ENCODE peak calls at places on chromosome 13, in ten cellular contexts. One of them, this sample, is unnamed.

GRCh38 chr13:106095919-106096318 is 439.5 kb downstream of the EFNB2 start:
- DNase-seq in omental fat pad: no peak
- DNase-seq in RWPE1: no peak
- DNase-seq in breast epithelium: no peak
- DNase-seq in HT-29: no peak
- DNase-seq in choroid plexus epithelial cell: no peak
- DNase-seq in H9: no peak
- DNase-seq in Caco-2: peak
- DNase-seq in activated CD4-positive, CD25-positive, alpha-beta regulatory T cell treated with anti-CD3 and anti-CD28 coated beads, Interleukin-2, amount 50 U/mL, for 16 hours: no peak
- DNase-seq in activated CD4-positive, alpha-beta T cell treated with anti-CD3 and anti-CD28 coated beads, Interleukin-2, amount 50 U/mL, for 48 hours: no peak
- DNase-seq in this sample: no peak

GRCh38 chr13:97933736-97934135 is 19.7 kb upstream of the IPO5 start:
- DNase-seq in omental fat pad: no peak
- DNase-seq in RWPE1: no peak
- DNase-seq in breast epithelium: no peak
- DNase-seq in HT-29: no peak
- DNase-seq in choroid plexus epithelial cell: no peak
- DNase-seq in H9: no peak
- DNase-seq in Caco-2: no peak
- DNase-seq in activated CD4-positive, CD25-positive, alpha-beta regulatory T cell treated with anti-CD3 and anti-CD28 coated beads, Interleukin-2, amount 50 U/mL, for 16 hours: no peak
- DNase-seq in activated CD4-positive, alpha-beta T cell treated with anti-CD3 and anti-CD28 coated beads, Interleukin-2, amount 50 U/mL, for 48 hours: no peak
- DNase-seq in this sample: no peak

GRCh38 chr13:96491103-96491502 is 401.2 kb downstream of the HS6ST3 start:
- DNase-seq in omental fat pad: no peak
- DNase-seq in RWPE1: no peak
- DNase-seq in breast epithelium: no peak
- DNase-seq in HT-29: no peak
- DNase-seq in choroid plexus epithelial cell: no peak
- DNase-seq in H9: no peak
- DNase-seq in Caco-2: no peak
- DNase-seq in activated CD4-positive, CD25-positive, alpha-beta regulatory T cell treated with anti-CD3 and anti-CD28 coated beads, Interleukin-2, amount 50 U/mL, for 16 hours: no peak
- DNase-seq in activated CD4-positive, alpha-beta T cell treated with anti-CD3 and anti-CD28 coated beads, Interleukin-2, amount 50 U/mL, for 48 hours: no peak
- DNase-seq in this sample: no peak

GRCh38 chr13:95579303-95579702 is 26.8 kb downstream of the CLDN10 start:
- DNase-seq in omental fat pad: no peak
- DNase-seq in RWPE1: no peak
- DNase-seq in breast epithelium: no peak
- DNase-seq in HT-29: no peak
- DNase-seq in choroid plexus epithelial cell: no peak
- DNase-seq in H9: no peak
- DNase-seq in Caco-2: no peak
- DNase-seq in activated CD4-positive, CD25-positive, alpha-beta regulatory T cell treated with anti-CD3 and anti-CD28 coated beads, Interleukin-2, amount 50 U/mL, for 16 hours: no peak
- DNase-seq in activated CD4-positive, alpha-beta T cell treated with anti-CD3 and anti-CD28 coated beads, Interleukin-2, amount 50 U/mL, for 48 hours: no peak
- DNase-seq in this sample: no peak

GRCh38 chr13:95235199-95235726 is 66.0 kb downstream of the ABCC4 start:
- DNase-seq in omental fat pad: no peak
- DNase-seq in RWPE1: no peak
- DNase-seq in breast epithelium: no peak
- DNase-seq in HT-29: no peak
- DNase-seq in choroid plexus epithelial cell: peak
- DNase-seq in H9: no peak
- DNase-seq in Caco-2: no peak
- DNase-seq in activated CD4-positive, CD25-positive, alpha-beta regulatory T cell treated with anti-CD3 and anti-CD28 coated beads, Interleukin-2, amount 50 U/mL, for 16 hours: no peak
- DNase-seq in activated CD4-positive, alpha-beta T cell treated with anti-CD3 and anti-CD28 coated beads, Interleukin-2, amount 50 U/mL, for 48 hours: no peak
- DNase-seq in this sample: no peak

GRCh38 chr13:50617134-50617721 is 226.3 kb downstream of the DLEU7 start:
- DNase-seq in omental fat pad: no peak
- DNase-seq in RWPE1: peak
- DNase-seq in breast epithelium: no peak
- DNase-seq in HT-29: peak
- DNase-seq in choroid plexus epithelial cell: peak
- DNase-seq in H9: no peak
- DNase-seq in Caco-2: no peak
- DNase-seq in activated CD4-positive, CD25-positive, alpha-beta regulatory T cell treated with anti-CD3 and anti-CD28 coated beads, Interleukin-2, amount 50 U/mL, for 16 hours: no peak
- DNase-seq in activated CD4-positive, alpha-beta T cell treated with anti-CD3 and anti-CD28 coated beads, Interleukin-2, amount 50 U/mL, for 48 hours: no peak
- DNase-seq in this sample: no peak

GRCh38 chr13:102517959-102518358 is 78.8 kb upstream of the TPP2 start:
- DNase-seq in omental fat pad: no peak
- DNase-seq in RWPE1: peak
- DNase-seq in breast epithelium: no peak
- DNase-seq in HT-29: no peak
- DNase-seq in choroid plexus epithelial cell: peak
- DNase-seq in H9: no peak
- DNase-seq in Caco-2: no peak
- DNase-seq in activated CD4-positive, CD25-positive, alpha-beta regulatory T cell treated with anti-CD3 and anti-CD28 coated beads, Interleukin-2, amount 50 U/mL, for 16 hours: no peak
- DNase-seq in activated CD4-positive, alpha-beta T cell treated with anti-CD3 and anti-CD28 coated beads, Interleukin-2, amount 50 U/mL, for 48 hours: no peak
- DNase-seq in this sample: no peak

GRCh38 chr13:38630780-38631179 is 56.1 kb upstream of the FREM2 start:
- DNase-seq in omental fat pad: no peak
- DNase-seq in RWPE1: no peak
- DNase-seq in breast epithelium: no peak
- DNase-seq in HT-29: no peak
- DNase-seq in choroid plexus epithelial cell: no peak
- DNase-seq in H9: no peak
- DNase-seq in Caco-2: no peak
- DNase-seq in activated CD4-positive, CD25-positive, alpha-beta regulatory T cell treated with anti-CD3 and anti-CD28 coated beads, Interleukin-2, amount 50 U/mL, for 16 hours: no peak
- DNase-seq in activated CD4-positive, alpha-beta T cell treated with anti-CD3 and anti-CD28 coated beads, Interleukin-2, amount 50 U/mL, for 48 hours: no peak
- DNase-seq in this sample: no peak

GRCh38 chr13:112759053-112759452 is 69.2 kb downstream of the ATP11A start:
- DNase-seq in omental fat pad: no peak
- DNase-seq in RWPE1: no peak
- DNase-seq in breast epithelium: no peak
- DNase-seq in HT-29: no peak
- DNase-seq in choroid plexus epithelial cell: no peak
- DNase-seq in H9: no peak
- DNase-seq in Caco-2: no peak
- DNase-seq in activated CD4-positive, CD25-positive, alpha-beta regulatory T cell treated with anti-CD3 and anti-CD28 coated beads, Interleukin-2, amount 50 U/mL, for 16 hours: no peak
- DNase-seq in activated CD4-positive, alpha-beta T cell treated with anti-CD3 and anti-CD28 coated beads, Interleukin-2, amount 50 U/mL, for 48 hours: no peak
- DNase-seq in this sample: no peak

GRCh38 chr13:109348514-109349340 is 437.7 kb downstream of the IRS2 start:
- DNase-seq in omental fat pad: no peak
- DNase-seq in RWPE1: peak
- DNase-seq in breast epithelium: no peak
- DNase-seq in HT-29: no peak
- DNase-seq in choroid plexus epithelial cell: peak
- DNase-seq in H9: no peak
- DNase-seq in Caco-2: no peak
- DNase-seq in activated CD4-positive, CD25-positive, alpha-beta regulatory T cell treated with anti-CD3 and anti-CD28 coated beads, Interleukin-2, amount 50 U/mL, for 16 hours: no peak
- DNase-seq in activated CD4-positive, alpha-beta T cell treated with anti-CD3 and anti-CD28 coated beads, Interleukin-2, amount 50 U/mL, for 48 hours: no peak
- DNase-seq in this sample: no peak

GRCh38 chr13:39566216-39566869 is 36.6 kb downstream of the LHFPL6 start:
- DNase-seq in omental fat pad: no peak
- DNase-seq in RWPE1: peak
- DNase-seq in breast epithelium: no peak
- DNase-seq in HT-29: no peak
- DNase-seq in choroid plexus epithelial cell: no peak
- DNase-seq in H9: no peak
- DNase-seq in Caco-2: no peak
- DNase-seq in activated CD4-positive, CD25-positive, alpha-beta regulatory T cell treated with anti-CD3 and anti-CD28 coated beads, Interleukin-2, amount 50 U/mL, for 16 hours: no peak
- DNase-seq in activated CD4-positive, alpha-beta T cell treated with anti-CD3 and anti-CD28 coated beads, Interleukin-2, amount 50 U/mL, for 48 hours: no peak
- DNase-seq in this sample: no peak

GRCh38 chr13:109892101-109892500 is 105.7 kb upstream of the IRS2 start:
- DNase-seq in omental fat pad: no peak
- DNase-seq in RWPE1: no peak
- DNase-seq in breast epithelium: no peak
- DNase-seq in HT-29: no peak
- DNase-seq in choroid plexus epithelial cell: no peak
- DNase-seq in H9: no peak
- DNase-seq in Caco-2: no peak
- DNase-seq in activated CD4-positive, CD25-positive, alpha-beta regulatory T cell treated with anti-CD3 and anti-CD28 coated beads, Interleukin-2, amount 50 U/mL, for 16 hours: no peak
- DNase-seq in activated CD4-positive, alpha-beta T cell treated with anti-CD3 and anti-CD28 coated beads, Interleukin-2, amount 50 U/mL, for 48 hours: no peak
- DNase-seq in this sample: no peak

GRCh38 chr13:48783181-48783630 is 129.5 kb downstream of the CYSLTR2 start:
- DNase-seq in omental fat pad: peak
- DNase-seq in RWPE1: peak
- DNase-seq in breast epithelium: peak
- DNase-seq in HT-29: peak
- DNase-seq in choroid plexus epithelial cell: peak
- DNase-seq in H9: no peak
- DNase-seq in Caco-2: no peak
- DNase-seq in activated CD4-positive, CD25-positive, alpha-beta regulatory T cell treated with anti-CD3 and anti-CD28 coated beads, Interleukin-2, amount 50 U/mL, for 16 hours: no peak
- DNase-seq in activated CD4-positive, alpha-beta T cell treated with anti-CD3 and anti-CD28 coated beads, Interleukin-2, amount 50 U/mL, for 48 hours: no peak
- DNase-seq in this sample: peak

GRCh38 chr13:100019780-100020356 is 38.3 kb downstream of the ZIC2 start:
- DNase-seq in omental fat pad: no peak
- DNase-seq in RWPE1: no peak
- DNase-seq in breast epithelium: no peak
- DNase-seq in HT-29: no peak
- DNase-seq in choroid plexus epithelial cell: no peak
- DNase-seq in H9: peak
- DNase-seq in Caco-2: no peak
- DNase-seq in activated CD4-positive, CD25-positive, alpha-beta regulatory T cell treated with anti-CD3 and anti-CD28 coated beads, Interleukin-2, amount 50 U/mL, for 16 hours: no peak
- DNase-seq in activated CD4-positive, alpha-beta T cell treated with anti-CD3 and anti-CD28 coated beads, Interleukin-2, amount 50 U/mL, for 48 hours: no peak
- DNase-seq in this sample: no peak

GRCh38 chr13:28574617-28575142 is 79.8 kb upstream of the FLT1 start:
- DNase-seq in omental fat pad: no peak
- DNase-seq in RWPE1: peak
- DNase-seq in breast epithelium: no peak
- DNase-seq in HT-29: peak
- DNase-seq in choroid plexus epithelial cell: peak
- DNase-seq in H9: no peak
- DNase-seq in Caco-2: no peak
- DNase-seq in activated CD4-positive, CD25-positive, alpha-beta regulatory T cell treated with anti-CD3 and anti-CD28 coated beads, Interleukin-2, amount 50 U/mL, for 16 hours: no peak
- DNase-seq in activated CD4-positive, alpha-beta T cell treated with anti-CD3 and anti-CD28 coated beads, Interleukin-2, amount 50 U/mL, for 48 hours: peak
- DNase-seq in this sample: peak

GRCh38 chr13:50529154-50529882 is 314.2 kb downstream of the DLEU7 start:
- DNase-seq in omental fat pad: no peak
- DNase-seq in RWPE1: peak
- DNase-seq in breast epithelium: peak
- DNase-seq in HT-29: peak
- DNase-seq in choroid plexus epithelial cell: peak
- DNase-seq in H9: peak
- DNase-seq in Caco-2: no peak
- DNase-seq in activated CD4-positive, CD25-positive, alpha-beta regulatory T cell treated with anti-CD3 and anti-CD28 coated beads, Interleukin-2, amount 50 U/mL, for 16 hours: no peak
- DNase-seq in activated CD4-positive, alpha-beta T cell treated with anti-CD3 and anti-CD28 coated beads, Interleukin-2, amount 50 U/mL, for 48 hours: no peak
- DNase-seq in this sample: peak

GRCh38 chr13:99941911-99942310 is 29.7 kb downstream of the ZIC5 start:
- DNase-seq in omental fat pad: no peak
- DNase-seq in RWPE1: no peak
- DNase-seq in breast epithelium: no peak
- DNase-seq in HT-29: no peak
- DNase-seq in choroid plexus epithelial cell: no peak
- DNase-seq in H9: no peak
- DNase-seq in Caco-2: no peak
- DNase-seq in activated CD4-positive, CD25-positive, alpha-beta regulatory T cell treated with anti-CD3 and anti-CD28 coated beads, Interleukin-2, amount 50 U/mL, for 16 hours: no peak
- DNase-seq in activated CD4-positive, alpha-beta T cell treated with anti-CD3 and anti-CD28 coated beads, Interleukin-2, amount 50 U/mL, for 48 hours: no peak
- DNase-seq in this sample: no peak

GRCh38 chr13:112940236-112940635 is 28.8 kb upstream of the MCF2L start:
- DNase-seq in omental fat pad: no peak
- DNase-seq in RWPE1: no peak
- DNase-seq in breast epithelium: no peak
- DNase-seq in HT-29: no peak
- DNase-seq in choroid plexus epithelial cell: no peak
- DNase-seq in H9: no peak
- DNase-seq in Caco-2: no peak
- DNase-seq in activated CD4-positive, CD25-positive, alpha-beta regulatory T cell treated with anti-CD3 and anti-CD28 coated beads, Interleukin-2, amount 50 U/mL, for 16 hours: no peak
- DNase-seq in activated CD4-positive, alpha-beta T cell treated with anti-CD3 and anti-CD28 coated beads, Interleukin-2, amount 50 U/mL, for 48 hours: no peak
- DNase-seq in this sample: no peak

GRCh38 chr13:105153626-105154025 is 1381.8 kb downstream of the EFNB2 start:
- DNase-seq in omental fat pad: no peak
- DNase-seq in RWPE1: no peak
- DNase-seq in breast epithelium: no peak
- DNase-seq in HT-29: no peak
- DNase-seq in choroid plexus epithelial cell: peak
- DNase-seq in H9: no peak
- DNase-seq in Caco-2: no peak
- DNase-seq in activated CD4-positive, CD25-positive, alpha-beta regulatory T cell treated with anti-CD3 and anti-CD28 coated beads, Interleukin-2, amount 50 U/mL, for 16 hours: no peak
- DNase-seq in activated CD4-positive, alpha-beta T cell treated with anti-CD3 and anti-CD28 coated beads, Interleukin-2, amount 50 U/mL, for 48 hours: no peak
- DNase-seq in this sample: no peak

GRCh38 chr13:43579321-43579720 is 207.5 kb downstream of the ENOX1 start:
- DNase-seq in omental fat pad: no peak
- DNase-seq in RWPE1: no peak
- DNase-seq in breast epithelium: no peak
- DNase-seq in HT-29: no peak
- DNase-seq in choroid plexus epithelial cell: no peak
- DNase-seq in H9: no peak
- DNase-seq in Caco-2: no peak
- DNase-seq in activated CD4-positive, CD25-positive, alpha-beta regulatory T cell treated with anti-CD3 and anti-CD28 coated beads, Interleukin-2, amount 50 U/mL, for 16 hours: no peak
- DNase-seq in activated CD4-positive, alpha-beta T cell treated with anti-CD3 and anti-CD28 coated beads, Interleukin-2, amount 50 U/mL, for 48 hours: no peak
- DNase-seq in this sample: no peak

GRCh38 chr13:33799950-33800592 is 17.9 kb upstream of the RFC3 start:
- DNase-seq in omental fat pad: no peak
- DNase-seq in RWPE1: peak
- DNase-seq in breast epithelium: no peak
- DNase-seq in HT-29: peak
- DNase-seq in choroid plexus epithelial cell: peak
- DNase-seq in H9: no peak
- DNase-seq in Caco-2: no peak
- DNase-seq in activated CD4-positive, CD25-positive, alpha-beta regulatory T cell treated with anti-CD3 and anti-CD28 coated beads, Interleukin-2, amount 50 U/mL, for 16 hours: no peak
- DNase-seq in activated CD4-positive, alpha-beta T cell treated with anti-CD3 and anti-CD28 coated beads, Interleukin-2, amount 50 U/mL, for 48 hours: no peak
- DNase-seq in this sample: no peak

GRCh38 chr13:100673831-100674362 is 698 bp downstream of the TMTC4 start:
- DNase-seq in omental fat pad: no peak
- DNase-seq in RWPE1: peak
- DNase-seq in breast epithelium: no peak
- DNase-seq in HT-29: peak
- DNase-seq in choroid plexus epithelial cell: peak
- DNase-seq in H9: no peak
- DNase-seq in Caco-2: peak
- DNase-seq in activated CD4-positive, CD25-positive, alpha-beta regulatory T cell treated with anti-CD3 and anti-CD28 coated beads, Interleukin-2, amount 50 U/mL, for 16 hours: no peak
- DNase-seq in activated CD4-positive, alpha-beta T cell treated with anti-CD3 and anti-CD28 coated beads, Interleukin-2, amount 50 U/mL, for 48 hours: peak
- DNase-seq in this sample: peak

GRCh38 chr13:30830638-30830965 is 75.5 kb upstream of the MEDAG start:
- DNase-seq in omental fat pad: no peak
- DNase-seq in RWPE1: no peak
- DNase-seq in breast epithelium: no peak
- DNase-seq in HT-29: peak
- DNase-seq in choroid plexus epithelial cell: no peak
- DNase-seq in H9: no peak
- DNase-seq in Caco-2: no peak
- DNase-seq in activated CD4-positive, CD25-positive, alpha-beta regulatory T cell treated with anti-CD3 and anti-CD28 coated beads, Interleukin-2, amount 50 U/mL, for 16 hours: no peak
- DNase-seq in activated CD4-positive, alpha-beta T cell treated with anti-CD3 and anti-CD28 coated beads, Interleukin-2, amount 50 U/mL, for 48 hours: no peak
- DNase-seq in this sample: no peak

GRCh38 chr13:113337976-113338375 is 26.0 kb downstream of the GRTP1 start:
- DNase-seq in omental fat pad: no peak
- DNase-seq in RWPE1: no peak
- DNase-seq in breast epithelium: no peak
- DNase-seq in HT-29: no peak
- DNase-seq in choroid plexus epithelial cell: no peak
- DNase-seq in H9: no peak
- DNase-seq in Caco-2: no peak
- DNase-seq in activated CD4-positive, CD25-positive, alpha-beta regulatory T cell treated with anti-CD3 and anti-CD28 coated beads, Interleukin-2, amount 50 U/mL, for 16 hours: no peak
- DNase-seq in activated CD4-positive, alpha-beta T cell treated with anti-CD3 and anti-CD28 coated beads, Interleukin-2, amount 50 U/mL, for 48 hours: no peak
- DNase-seq in this sample: no peak

GRCh38 chr13:43492745-43493144 is 294.0 kb downstream of the ENOX1 start:
- DNase-seq in omental fat pad: no peak
- DNase-seq in RWPE1: no peak
- DNase-seq in breast epithelium: no peak
- DNase-seq in HT-29: no peak
- DNase-seq in choroid plexus epithelial cell: no peak
- DNase-seq in H9: no peak
- DNase-seq in Caco-2: no peak
- DNase-seq in activated CD4-positive, CD25-positive, alpha-beta regulatory T cell treated with anti-CD3 and anti-CD28 coated beads, Interleukin-2, amount 50 U/mL, for 16 hours: no peak
- DNase-seq in activated CD4-positive, alpha-beta T cell treated with anti-CD3 and anti-CD28 coated beads, Interleukin-2, amount 50 U/mL, for 48 hours: no peak
- DNase-seq in this sample: no peak

GRCh38 chr13:50923272-50923671 is 13.7 kb downstream of the RNASEH2B start:
- DNase-seq in omental fat pad: no peak
- DNase-seq in RWPE1: no peak
- DNase-seq in breast epithelium: no peak
- DNase-seq in HT-29: no peak
- DNase-seq in choroid plexus epithelial cell: no peak
- DNase-seq in H9: no peak
- DNase-seq in Caco-2: no peak
- DNase-seq in activated CD4-positive, CD25-positive, alpha-beta regulatory T cell treated with anti-CD3 and anti-CD28 coated beads, Interleukin-2, amount 50 U/mL, for 16 hours: no peak
- DNase-seq in activated CD4-positive, alpha-beta T cell treated with anti-CD3 and anti-CD28 coated beads, Interleukin-2, amount 50 U/mL, for 48 hours: no peak
- DNase-seq in this sample: no peak

GRCh38 chr13:111114362-111115050 is 604 bp upstream of the ARHGEF7 start:
- DNase-seq in omental fat pad: no peak
- DNase-seq in RWPE1: no peak
- DNase-seq in breast epithelium: no peak
- DNase-seq in HT-29: no peak
- DNase-seq in choroid plexus epithelial cell: peak
- DNase-seq in H9: peak
- DNase-seq in Caco-2: peak
- DNase-seq in activated CD4-positive, CD25-positive, alpha-beta regulatory T cell treated with anti-CD3 and anti-CD28 coated beads, Interleukin-2, amount 50 U/mL, for 16 hours: no peak
- DNase-seq in activated CD4-positive, alpha-beta T cell treated with anti-CD3 and anti-CD28 coated beads, Interleukin-2, amount 50 U/mL, for 48 hours: no peak
- DNase-seq in this sample: peak

GRCh38 chr13:86446311-86446710 is 647.1 kb upstream of the SLITRK6 start:
- DNase-seq in omental fat pad: no peak
- DNase-seq in RWPE1: no peak
- DNase-seq in breast epithelium: no peak
- DNase-seq in HT-29: no peak
- DNase-seq in choroid plexus epithelial cell: peak
- DNase-seq in H9: peak
- DNase-seq in Caco-2: no peak
- DNase-seq in activated CD4-positive, CD25-positive, alpha-beta regulatory T cell treated with anti-CD3 and anti-CD28 coated beads, Interleukin-2, amount 50 U/mL, for 16 hours: no peak
- DNase-seq in activated CD4-positive, alpha-beta T cell treated with anti-CD3 and anti-CD28 coated beads, Interleukin-2, amount 50 U/mL, for 48 hours: no peak
- DNase-seq in this sample: no peak

This sample was measured in mucosa of gallbladder.